ENCODE peak calls at places on chromosome 11, in eight cellular contexts. V is hepatocyte, R is MM.1S, S is GM23338, B is neural progenitor cell, Q is PC-3, L is SK-N-SH, E is GM23248. T is an unnamed sample.

GRCh38 chr11:131999955-132000354 is 629.5 kb downstream of the NTM start:
- DNase-seq in B (no peak), S (no peak), Q (no peak), V (no peak), R (no peak), E (no peak), L (no peak), T (no peak)

GRCh38 chr11:113289341-113290187 is 24.8 kb upstream of the TTC12 start:
- DNase-seq in V (peak), R (peak), S (peak), L (peak), Q (peak), E (peak), B (peak), T (peak)

GRCh38 chr11:10483174-10483573 is 28.1 kb downstream of the AMPD3 start:
- DNase-seq in Q (no peak), R (no peak), V (no peak), B (no peak), S (no peak), E (no peak), L (no peak), T (no peak)

GRCh38 chr11:1442163-1442562 is 44.4 kb downstream of the MOB2 start:
- DNase-seq in R (no peak), S (peak), B (peak), E (peak), Q (no peak), V (no peak), L (peak), T (no peak)

GRCh38 chr11:100719362-100719761 is 32.3 kb downstream of the ARHGAP42 start:
- DNase-seq in Q (peak), V (peak), B (peak), R (no peak), S (peak), L (no peak), E (peak), T (no peak)

GRCh38 chr11:129723146-129723963 is 92.3 kb upstream of the TMEM45B start:
- DNase-seq in V (no peak), R (no peak), S (no peak), B (no peak), L (no peak), Q (no peak), E (no peak), T (no peak)

GRCh38 chr11:65262381-65262680 is 569 bp downstream of the POLA2 start:
- DNase-seq in L (no peak), V (no peak), B (no peak), Q (peak), E (peak), R (no peak), S (no peak), T (no peak)

GRCh38 chr11:11789735-11790369 is 51.9 kb upstream of the USP47 start:
- DNase-seq in E (peak), V (peak), Q (peak), L (peak), B (peak), R (no peak), S (peak), T (no peak)

GRCh38 chr11:797300-798092 is 585 bp downstream of the SLC25A22 start:
- DNase-seq in R (peak), V (peak), B (peak), S (peak), E (peak), Q (peak), L (peak), T (no peak)

GRCh38 chr11:119323532-119324033 is 6.7 kb upstream of the MCAM start:
- DNase-seq in S (peak), B (peak), Q (peak), E (peak), V (peak), L (peak), R (peak), T (peak)

GRCh38 chr11:78645226-78646202 is 70.8 kb upstream of the NARS2 start:
- DNase-seq in E (peak), V (peak), L (peak), Q (peak), R (peak), B (peak), S (peak), T (peak)

GRCh38 chr11:116078101-116078561 is 573.9 kb upstream of the CADM1 start:
- DNase-seq in S (peak), E (no peak), Q (no peak), B (peak), R (no peak), V (peak), L (peak), T (no peak)

GRCh38 chr11:70506658-70506970 is 108.3 kb downstream of the CTTN start:
- DNase-seq in E (no peak), Q (no peak), V (no peak), R (no peak), S (no peak), B (no peak), L (no peak), T (no peak)

GRCh38 chr11:122440783-122441701 is 214.5 kb upstream of the UBASH3B start:
- DNase-seq in Q (no peak), S (peak), R (no peak), B (peak), V (peak), E (peak), L (peak), T (no peak)

GRCh38 chr11:102279641-102280170 is 37.6 kb upstream of the BIRC3 start:
- DNase-seq in E (peak), B (no peak), R (peak), V (peak), L (no peak), Q (peak), S (peak), T (no peak)

GRCh38 chr11:22778642-22779041 is 51.0 kb downstream of the SVIP start:
- DNase-seq in R (peak), V (peak), E (no peak), L (peak), S (peak), B (no peak), Q (no peak), T (no peak)

GRCh38 chr11:119149371-119150275 is 771 bp downstream of the ABCG4 start:
- DNase-seq in E (no peak), R (no peak), S (peak), B (peak), V (no peak), Q (no peak), L (peak), T (no peak)

GRCh38 chr11:65223031-65223430 is 38.7 kb upstream of the POLA2 start:
- DNase-seq in S (no peak), E (no peak), V (no peak), B (no peak), Q (no peak), R (no peak), L (no peak), T (no peak)

GRCh38 chr11:76025068-76025467 is 181.2 kb downstream of the WNT11 start:
- DNase-seq in V (no peak), Q (no peak), S (no peak), R (peak), L (no peak), B (no peak), E (peak), T (no peak)

GRCh38 chr11:72940417-72940816 is 126.2 kb downstream of the ATG16L2 start:
- DNase-seq in L (no peak), E (no peak), R (no peak), S (no peak), B (no peak), Q (no peak), V (no peak), T (no peak)

GRCh38 chr11:119347940-119348339 is 1.4 kb upstream of the MFRP start:
- DNase-seq in L (no peak), E (peak), V (no peak), S (no peak), R (no peak), B (no peak), Q (no peak), T (no peak)

GRCh38 chr11:117328414-117329010 is 858 bp downstream of the CEP164 start:
- DNase-seq in B (peak), S (no peak), Q (peak), L (peak), E (peak), R (no peak), V (peak), T (no peak)

GRCh38 chr11:130815074-130815802 is 101.0 kb downstream of the SNX19 start:
- DNase-seq in V (peak), B (no peak), L (no peak), Q (no peak), E (no peak), R (no peak), S (no peak), T (no peak)

GRCh38 chr11:120511804-120512726 is 517 bp downstream of the GRIK4 start:
- DNase-seq in S (no peak), B (peak), L (peak), E (no peak), R (no peak), V (no peak), Q (no peak), T (no peak)

GRCh38 chr11:76839326-76839725 is 21.4 kb upstream of the ACER3 start:
- DNase-seq in S (no peak), V (peak), E (no peak), R (no peak), B (no peak), Q (peak), L (no peak), T (peak)

GRCh38 chr11:7555067-7555699 is 41.4 kb downstream of the PPFIBP2 start:
- DNase-seq in L (no peak), S (no peak), Q (peak), B (no peak), V (peak), E (peak), R (no peak), T (no peak)

GRCh38 chr11:3109921-3110706 is 52.9 kb upstream of the CARS1 start:
- DNase-seq in E (peak), L (peak), V (peak), S (peak), Q (peak), R (peak), B (peak), T (peak)

GRCh38 chr11:82871646-82872045 is 28.6 kb downstream of the PRCP start:
- DNase-seq in B (no peak), L (no peak), E (peak), S (no peak), V (no peak), R (no peak), Q (no peak), T (no peak)
- TF ChIP-seq EZH2phosphoT487 in B (no peak), L (no peak), E (no peak), S (no peak), V (no peak), R (no peak), Q (no peak), T (no peak)

GRCh38 chr11:43643898-43644625 is 36.5 kb upstream of the HSD17B12 start:
- DNase-seq in B (peak), Q (peak), R (peak), E (peak), L (peak), S (peak), V (peak), T (peak)
- H3K27ac ChIP-seq in B (no peak), Q (peak), R (no peak), E (peak), L (peak), S (no peak), V (peak), T (peak)

GRCh38 chr11:92295175-92296137 is 70.8 kb downstream of the FAT3 start:
- DNase-seq in V (peak), E (peak), S (no peak), R (no peak), Q (peak), B (no peak), L (no peak), T (no peak)
- TF ChIP-seq EZH2phosphoT487 in V (no peak), E (no peak), S (no peak), R (no peak), Q (no peak), B (no peak), L (no peak), T (no peak)

GRCh38 chr11:56849852-56850251 is 101.4 kb upstream of the OR9G4 start:
- DNase-seq in L (no peak), V (no peak), E (no peak), R (no peak), Q (no peak), B (no peak), S (no peak), T (no peak)
- H3K27ac ChIP-seq in L (peak), V (no peak), E (no peak), R (no peak), Q (no peak), B (no peak), S (no peak), T (no peak)

DNA sequence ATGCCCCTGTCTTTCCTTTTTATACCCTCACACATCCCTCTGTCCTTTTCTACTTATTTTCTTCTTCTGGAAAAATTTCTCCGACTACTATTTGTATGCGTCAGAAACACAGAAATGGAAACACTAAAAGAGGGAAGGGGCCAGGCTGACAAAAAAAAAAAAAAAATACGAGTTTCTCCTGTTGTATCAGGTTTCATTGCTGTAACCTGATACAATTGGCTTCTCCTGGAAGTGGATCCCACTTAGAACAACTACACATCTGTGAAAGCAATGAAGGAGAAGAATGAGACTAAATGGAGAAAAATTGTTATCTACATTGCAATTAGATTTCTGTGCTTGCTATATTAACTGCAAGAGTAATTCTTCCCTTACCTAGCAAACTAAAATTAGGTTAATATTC is 393.9 kb downstream of the GUCY1A2 start:
- DNase-seq in R (no peak), Q (peak), V (no peak), E (no peak), S (peak), L (no peak), B (no peak), T (no peak)
- TF ChIP-seq EZH2phosphoT487 in R (no peak), Q (no peak), V (no peak), E (no peak), S (no peak), L (no peak), B (no peak), T (no peak)

DNA sequence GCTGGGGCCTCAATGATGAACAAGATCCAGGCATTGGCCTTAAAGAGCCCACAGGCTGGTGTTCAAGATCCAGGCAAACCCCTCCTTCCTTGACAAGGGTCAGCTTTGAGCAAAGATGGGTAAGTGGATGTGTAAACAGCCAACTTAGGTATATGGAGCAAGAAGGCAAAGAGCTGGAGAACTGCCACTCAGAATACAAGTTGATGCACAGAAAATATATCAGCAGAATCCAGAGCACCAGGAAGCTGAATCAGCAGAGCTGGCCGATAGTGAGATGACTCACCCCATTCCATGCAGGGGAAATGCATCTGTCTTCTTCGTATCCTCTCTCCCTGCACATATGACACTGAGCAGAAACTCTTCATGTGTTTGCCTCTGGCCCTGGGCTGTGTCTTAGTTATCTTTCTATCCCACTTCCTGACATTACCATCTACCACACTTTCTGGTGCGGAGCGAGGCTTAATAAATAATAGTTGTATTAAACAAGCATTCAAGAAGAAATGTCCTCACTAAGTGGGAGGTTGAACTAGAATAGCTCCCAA is 57.8 kb downstream of the ENDOD1 start:
- DNase-seq in R (peak), L (peak), Q (peak), S (no peak), V (peak), B (no peak), E (peak), T (peak)
- H3K27ac ChIP-seq in R (peak), L (peak), Q (peak), S (no peak), V (peak), B (no peak), E (peak), T (no peak)

GRCh38 chr11:44770401-44770800 is 43.6 kb downstream of the TSPAN18 start:
- DNase-seq in R (no peak), E (no peak), L (no peak), B (no peak), S (no peak), Q (no peak), V (no peak), T (no peak)
- TF ChIP-seq EZH2phosphoT487 in R (no peak), E (no peak), L (no peak), B (no peak), S (no peak), Q (no peak), V (no peak), T (no peak)

GRCh38 chr11:125091247-125091876 is 20.1 kb downstream of the TMEM218 start:
- DNase-seq in V (peak), B (peak), S (peak), L (peak), R (no peak), Q (peak), E (peak), T (no peak)
- H3K27ac ChIP-seq in V (peak), B (no peak), S (no peak), L (no peak), R (no peak), Q (no peak), E (peak), T (no peak)

DNA sequence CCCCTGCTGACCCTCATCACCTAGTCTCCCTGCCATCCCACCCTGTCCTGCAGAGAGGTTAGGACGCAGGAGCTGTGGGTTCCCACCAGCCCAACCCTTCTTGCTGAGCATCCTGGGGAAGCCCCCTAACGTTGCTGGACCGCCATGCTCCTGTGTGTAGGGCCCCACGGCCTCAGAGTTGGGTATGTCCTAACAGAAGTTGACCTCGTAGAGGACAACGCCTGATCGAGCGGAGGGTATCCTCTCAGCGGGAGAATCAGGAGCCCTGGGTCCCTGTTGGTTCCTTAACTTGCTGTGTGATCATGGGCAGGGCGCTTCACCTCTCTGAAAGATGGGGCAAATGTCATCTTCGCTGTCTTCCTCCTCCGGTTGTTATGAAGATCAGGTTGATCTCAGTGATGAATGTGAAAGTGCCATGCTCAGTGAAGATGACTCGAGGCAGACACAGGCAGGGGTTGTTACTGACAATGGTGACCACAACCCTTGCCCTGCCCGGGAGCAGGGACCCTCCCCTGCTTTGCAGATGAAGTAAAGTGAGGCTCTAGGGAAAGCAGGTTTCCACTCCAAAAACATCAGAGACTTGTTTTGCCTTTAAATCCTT is 19.3 kb upstream of the CD5 start:
- DNase-seq in Q (no peak), L (no peak), E (no peak), S (no peak), V (no peak), B (no peak), R (no peak), T (no peak)
- TF ChIP-seq EZH2phosphoT487 in Q (no peak), L (no peak), E (no peak), S (no peak), V (no peak), B (no peak), R (no peak), T (no peak)